ENCODE peak calls at places on chromosomes 6 and 20, in eight cellular contexts. One of them, this sample, is unnamed.

GRCh38 chr6:35624341-35625070 is 64.2 kb downstream of the FKBP5 start:
- DNase-seq in fibroblast of pulmonary artery: peak; percentile 36
- DNase-seq in right cardiac atrium: no peak
- DNase-seq in tibial artery: no peak
- DNase-seq in astrocyte of the spinal cord: no peak
- DNase-seq in BJ: no peak
- DNase-seq in brain microvascular endothelial cell: no peak
- DNase-seq in MM.1S: peak; percentile 24
- DNase-seq in this sample: no peak

GRCh38 chr6:16766043-16766521 is 4.8 kb upstream of the ATXN1 start:
- DNase-seq in fibroblast of pulmonary artery: peak; percentile 73
- DNase-seq in right cardiac atrium: no peak
- DNase-seq in tibial artery: no peak
- DNase-seq in astrocyte of the spinal cord: peak; percentile 89
- DNase-seq in BJ: peak; percentile 97
- DNase-seq in brain microvascular endothelial cell: peak; percentile 95
- DNase-seq in MM.1S: peak; percentile 66
- DNase-seq in this sample: peak; percentile 51

GRCh38 chr6:101439790-101440189 is 46.3 kb downstream of the GRIK2 start:
- DNase-seq in fibroblast of pulmonary artery: no peak
- DNase-seq in right cardiac atrium: no peak
- DNase-seq in tibial artery: no peak
- DNase-seq in astrocyte of the spinal cord: peak; percentile 9
- DNase-seq in BJ: no peak
- DNase-seq in brain microvascular endothelial cell: no peak
- DNase-seq in MM.1S: no peak
- DNase-seq in this sample: no peak

GRCh38 chr6:8085053-8085511 is 17.3 kb downstream of the EEF1E1 start:
- DNase-seq in fibroblast of pulmonary artery: peak; percentile 94
- DNase-seq in right cardiac atrium: peak; percentile 33
- DNase-seq in tibial artery: peak; percentile 51
- DNase-seq in astrocyte of the spinal cord: peak; percentile 93
- DNase-seq in BJ: peak; percentile 71
- DNase-seq in brain microvascular endothelial cell: peak; percentile 96
- DNase-seq in MM.1S: no peak
- DNase-seq in this sample: peak; percentile 78

GRCh38 chr20:25389858-25390537 is 637 bp downstream of the ABHD12 start:
- DNase-seq in fibroblast of pulmonary artery: no peak
- DNase-seq in right cardiac atrium: peak; percentile 45
- DNase-seq in tibial artery: no peak
- DNase-seq in astrocyte of the spinal cord: no peak
- DNase-seq in BJ: no peak
- DNase-seq in brain microvascular endothelial cell: no peak
- DNase-seq in MM.1S: peak; percentile 40
- DNase-seq in this sample: no peak

GRCh38 chr6:66731310-66731709 is 1024.3 kb upstream of the EYS start:
- DNase-seq in fibroblast of pulmonary artery: no peak
- DNase-seq in right cardiac atrium: no peak
- DNase-seq in tibial artery: no peak
- DNase-seq in astrocyte of the spinal cord: peak; percentile 7
- DNase-seq in BJ: no peak
- DNase-seq in brain microvascular endothelial cell: no peak
- DNase-seq in MM.1S: no peak
- DNase-seq in this sample: no peak

GRCh38 chr20:9981834-9982233 is 53.0 kb upstream of the ANKEF1 start:
- DNase-seq in fibroblast of pulmonary artery: peak; percentile 16
- DNase-seq in right cardiac atrium: no peak
- DNase-seq in tibial artery: no peak
- DNase-seq in astrocyte of the spinal cord: no peak
- DNase-seq in BJ: no peak
- DNase-seq in brain microvascular endothelial cell: no peak
- DNase-seq in MM.1S: no peak
- DNase-seq in this sample: no peak

GRCh38 chr20:37414133-37414532 is 68.2 kb downstream of the SRC start:
- DNase-seq in fibroblast of pulmonary artery: no peak
- DNase-seq in right cardiac atrium: no peak
- DNase-seq in tibial artery: no peak
- DNase-seq in astrocyte of the spinal cord: no peak
- DNase-seq in BJ: no peak
- DNase-seq in brain microvascular endothelial cell: no peak
- DNase-seq in MM.1S: no peak
- DNase-seq in this sample: no peak

GRCh38 chr6:75418233-75418632 is 75.4 kb downstream of the FILIP1 start:
- DNase-seq in fibroblast of pulmonary artery: peak; percentile 50
- DNase-seq in right cardiac atrium: no peak
- DNase-seq in tibial artery: no peak
- DNase-seq in astrocyte of the spinal cord: no peak
- DNase-seq in BJ: no peak
- DNase-seq in brain microvascular endothelial cell: no peak
- DNase-seq in MM.1S: no peak
- DNase-seq in this sample: no peak

GRCh38 chr6:160030103-160030502 is 61.2 kb downstream of the IGF2R start:
- DNase-seq in fibroblast of pulmonary artery: peak; percentile 96
- DNase-seq in right cardiac atrium: peak; percentile 91
- DNase-seq in tibial artery: peak; percentile 71
- DNase-seq in astrocyte of the spinal cord: peak; percentile 97
- DNase-seq in BJ: peak; percentile 86
- DNase-seq in brain microvascular endothelial cell: peak; percentile 95
- DNase-seq in MM.1S: no peak
- DNase-seq in this sample: peak; percentile 86

GRCh38 chr6:85641916-85642773 is 541 bp downstream of the SYNCRIP start:
- DNase-seq in fibroblast of pulmonary artery: peak; percentile 51
- DNase-seq in right cardiac atrium: peak; percentile 63
- DNase-seq in tibial artery: peak; percentile 69
- DNase-seq in astrocyte of the spinal cord: peak; percentile 37
- DNase-seq in BJ: no peak
- DNase-seq in brain microvascular endothelial cell: peak; percentile 19
- DNase-seq in MM.1S: peak; percentile 37
- DNase-seq in this sample: no peak

GRCh38 chr6:148491638-148492210 is 149.1 kb downstream of the SASH1 start:
- DNase-seq in fibroblast of pulmonary artery: no peak
- DNase-seq in right cardiac atrium: no peak
- DNase-seq in tibial artery: no peak
- DNase-seq in astrocyte of the spinal cord: peak; percentile 45
- DNase-seq in BJ: no peak
- DNase-seq in brain microvascular endothelial cell: peak; percentile 62
- DNase-seq in MM.1S: no peak
- DNase-seq in this sample: no peak

GRCh38 chr6:9553002-9553401 is 861.9 kb downstream of the TFAP2A start:
- DNase-seq in fibroblast of pulmonary artery: no peak
- DNase-seq in right cardiac atrium: no peak
- DNase-seq in tibial artery: no peak
- DNase-seq in astrocyte of the spinal cord: no peak
- DNase-seq in BJ: no peak
- DNase-seq in brain microvascular endothelial cell: no peak
- DNase-seq in MM.1S: no peak
- DNase-seq in this sample: no peak

DNA sequence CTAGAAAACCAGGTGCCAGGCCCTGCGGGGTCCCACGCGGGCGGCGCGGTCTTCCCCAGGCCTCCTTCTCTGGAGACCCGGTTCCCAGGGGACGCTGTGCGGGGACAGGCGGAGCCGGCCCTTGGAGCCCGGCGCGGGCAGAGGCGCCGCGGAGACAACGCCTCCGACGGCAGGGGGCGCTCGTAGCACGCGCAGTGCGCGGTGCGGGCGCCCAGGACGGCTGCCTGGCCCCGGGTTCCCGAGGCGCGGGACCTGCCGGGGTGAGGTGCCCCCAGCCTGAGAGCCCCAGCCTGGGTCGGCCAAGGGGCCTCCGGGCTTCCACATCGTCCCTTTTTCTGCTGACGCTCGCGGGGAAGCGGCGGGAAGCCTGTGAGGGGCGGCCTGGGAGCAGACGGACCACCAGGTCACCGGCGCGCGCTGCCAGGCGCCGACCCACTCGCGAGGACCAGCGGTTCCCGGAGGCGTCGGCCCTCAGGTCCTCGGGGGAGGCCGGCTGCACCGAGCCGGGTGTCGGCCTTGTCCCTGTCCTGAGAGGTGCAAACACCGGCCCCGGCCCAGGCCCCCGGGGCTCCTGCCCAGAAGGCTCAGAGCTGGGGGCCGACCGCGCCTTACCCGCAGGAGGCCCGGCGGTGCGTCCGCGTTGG is 5.2 kb upstream of the FOXC1 start:
- DNase-seq in fibroblast of pulmonary artery: peak; percentile 48
- DNase-seq in right cardiac atrium: peak; percentile 78
- DNase-seq in tibial artery: peak; percentile 57
- DNase-seq in astrocyte of the spinal cord: peak; percentile 33
- DNase-seq in BJ: no peak
- DNase-seq in brain microvascular endothelial cell: no peak
- DNase-seq in MM.1S: peak; percentile 40
- DNase-seq in this sample: no peak
- H3K4me3 ChIP-seq in fibroblast of pulmonary artery: peak overlapping the region; percentile 45
- H3K4me3 ChIP-seq in right cardiac atrium: peak overlapping the region; percentile 37
- H3K4me3 ChIP-seq in tibial artery: peak overlapping the region; percentile 91
- H3K4me3 ChIP-seq in astrocyte of the spinal cord: peak overlapping the region; percentile 18
- H3K4me3 ChIP-seq in BJ: peak overlapping the region; percentile 42
- H3K4me3 ChIP-seq in brain microvascular endothelial cell: peak overlapping the region; percentile 29
- H3K4me3 ChIP-seq in MM.1S: peak overlapping the region; percentile 40
- H3K4me3 ChIP-seq in this sample: peak overlapping the region; percentile 48

DNA sequence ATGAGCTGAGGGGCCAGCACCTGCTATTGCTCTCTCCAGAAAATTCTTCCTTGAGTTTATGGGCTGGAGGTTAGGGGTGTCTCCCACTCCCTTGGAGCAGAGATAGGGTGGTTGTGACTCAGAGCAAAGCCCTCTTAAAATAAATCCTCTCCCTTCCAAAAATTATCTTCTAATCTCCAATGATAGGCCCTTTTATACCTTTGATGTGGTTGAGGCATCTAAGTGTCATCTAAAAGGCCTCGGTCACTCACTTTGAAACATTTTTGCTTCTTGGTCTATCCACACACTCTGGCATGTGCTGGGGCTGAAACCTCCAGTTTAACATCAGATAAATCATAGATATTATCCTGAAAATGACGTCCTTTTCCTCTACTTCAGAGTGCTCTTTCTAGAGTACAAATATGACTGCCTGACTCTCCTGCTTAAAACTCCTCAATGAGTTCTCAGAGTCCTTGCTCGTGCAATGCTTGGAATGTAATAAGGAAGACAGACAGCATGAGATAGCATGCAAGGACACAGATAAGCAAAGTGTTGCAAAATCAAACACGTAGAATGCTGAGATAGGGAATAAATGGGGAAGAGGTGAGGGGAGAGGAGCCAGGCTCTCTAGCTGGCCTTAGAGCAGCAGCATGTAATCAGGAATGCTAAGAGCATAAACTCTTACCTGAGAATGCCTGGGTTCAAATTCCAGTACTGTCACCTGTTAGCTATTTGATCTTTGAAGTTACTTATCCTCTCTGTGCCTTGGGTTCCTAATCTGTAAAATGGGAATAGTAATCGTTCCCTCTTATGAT is 374.1 kb upstream of the CITED2 start:
- DNase-seq in fibroblast of pulmonary artery: peak; percentile 87
- DNase-seq in right cardiac atrium: no peak
- DNase-seq in tibial artery: no peak
- DNase-seq in astrocyte of the spinal cord: no peak
- DNase-seq in BJ: no peak
- DNase-seq in brain microvascular endothelial cell: peak; percentile 79
- DNase-seq in MM.1S: no peak
- DNase-seq in this sample: no peak
- H3K4me3 ChIP-seq in fibroblast of pulmonary artery: no peak overlapping the region
- H3K4me3 ChIP-seq in right cardiac atrium: no peak overlapping the region
- H3K4me3 ChIP-seq in tibial artery: no peak overlapping the region
- H3K4me3 ChIP-seq in astrocyte of the spinal cord: no peak overlapping the region
- H3K4me3 ChIP-seq in BJ: no peak overlapping the region
- H3K4me3 ChIP-seq in brain microvascular endothelial cell: no peak overlapping the region
- H3K4me3 ChIP-seq in MM.1S: no peak overlapping the region
- H3K4me3 ChIP-seq in this sample: no peak overlapping the region

DNA sequence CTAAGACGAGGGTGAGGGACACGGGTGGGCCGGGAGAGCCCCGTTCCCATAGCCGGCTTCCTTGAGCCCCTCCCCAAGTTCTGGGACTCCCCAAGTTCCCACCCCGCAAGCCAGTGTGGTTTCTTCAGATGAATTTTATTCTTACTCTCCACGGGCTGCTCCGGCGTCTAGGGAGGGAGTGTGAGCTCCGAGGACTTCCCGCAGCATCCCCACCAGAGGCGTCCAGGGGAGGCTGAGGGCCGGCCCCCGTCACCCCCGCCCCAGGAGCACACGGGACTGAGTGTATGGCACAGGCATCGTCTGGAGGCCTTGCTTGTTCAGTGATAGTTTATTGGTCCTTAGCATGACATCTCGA is 10.0 kb upstream of the SLC4A11 start:
- DNase-seq in fibroblast of pulmonary artery: no peak
- DNase-seq in right cardiac atrium: no peak
- DNase-seq in tibial artery: no peak
- DNase-seq in astrocyte of the spinal cord: no peak
- DNase-seq in BJ: no peak
- DNase-seq in brain microvascular endothelial cell: no peak
- DNase-seq in MM.1S: no peak
- DNase-seq in this sample: no peak
- H3K4me3 ChIP-seq in fibroblast of pulmonary artery: peak overlapping the region; percentile 24
- H3K4me3 ChIP-seq in right cardiac atrium: no peak overlapping the region
- H3K4me3 ChIP-seq in tibial artery: peak overlapping the region; percentile 5
- H3K4me3 ChIP-seq in astrocyte of the spinal cord: peak overlapping the region; percentile 20
- H3K4me3 ChIP-seq in BJ: peak overlapping the region; percentile 7
- H3K4me3 ChIP-seq in brain microvascular endothelial cell: peak overlapping the region; percentile 32
- H3K4me3 ChIP-seq in MM.1S: peak overlapping the region; percentile 6
- H3K4me3 ChIP-seq in this sample: peak overlapping the region; percentile 12

GRCh38 chr6:24909281-24910216 is 26.2 kb downstream of the RIPOR2 start:
- DNase-seq in fibroblast of pulmonary artery: no peak
- DNase-seq in right cardiac atrium: no peak
- DNase-seq in tibial artery: no peak
- DNase-seq in astrocyte of the spinal cord: no peak
- DNase-seq in BJ: no peak
- DNase-seq in brain microvascular endothelial cell: no peak
- DNase-seq in MM.1S: no peak
- DNase-seq in this sample: no peak

GRCh38 chr6:24907959-24908358 is 27.8 kb downstream of the RIPOR2 start:
- DNase-seq in fibroblast of pulmonary artery: no peak
- DNase-seq in right cardiac atrium: no peak
- DNase-seq in tibial artery: no peak
- DNase-seq in astrocyte of the spinal cord: no peak
- DNase-seq in BJ: no peak
- DNase-seq in brain microvascular endothelial cell: no peak
- DNase-seq in MM.1S: no peak
- DNase-seq in this sample: no peak

GRCh38 chr6:24910331-24910849 is 25.4 kb downstream of the RIPOR2 start:
- DNase-seq in fibroblast of pulmonary artery: no peak
- DNase-seq in right cardiac atrium: peak; percentile 18
- DNase-seq in tibial artery: no peak
- DNase-seq in astrocyte of the spinal cord: no peak
- DNase-seq in BJ: no peak
- DNase-seq in brain microvascular endothelial cell: no peak
- DNase-seq in MM.1S: no peak
- DNase-seq in this sample: no peak

GRCh38 chr6:24906314-24906713 is 29.4 kb downstream of the RIPOR2 start:
- DNase-seq in fibroblast of pulmonary artery: no peak
- DNase-seq in right cardiac atrium: no peak
- DNase-seq in tibial artery: no peak
- DNase-seq in astrocyte of the spinal cord: no peak
- DNase-seq in BJ: no peak
- DNase-seq in brain microvascular endothelial cell: no peak
- DNase-seq in MM.1S: no peak
- DNase-seq in this sample: no peak

DNA sequence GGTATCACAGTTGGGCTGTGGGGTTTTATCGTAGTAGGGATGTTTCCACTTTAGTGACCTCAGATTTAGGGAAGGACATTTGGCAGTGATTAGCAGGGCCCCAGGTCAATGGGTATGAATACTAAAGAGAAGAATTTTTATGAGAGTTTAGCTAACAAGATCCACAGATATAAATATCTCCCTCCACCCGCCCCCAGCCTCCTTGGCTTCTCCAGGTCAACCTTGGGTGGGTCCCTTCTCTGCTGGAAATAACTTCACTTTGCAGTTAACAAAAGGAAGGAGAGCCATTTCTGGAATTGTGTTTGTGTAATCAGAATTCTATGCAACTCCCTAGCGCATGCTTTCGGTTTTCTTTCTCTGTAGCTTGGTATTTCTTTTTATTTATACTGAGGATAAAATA is 27.2 kb downstream of the RIPOR2 start:
- DNase-seq in fibroblast of pulmonary artery: no peak
- DNase-seq in right cardiac atrium: no peak
- DNase-seq in tibial artery: no peak
- DNase-seq in astrocyte of the spinal cord: no peak
- DNase-seq in BJ: peak; percentile 86
- DNase-seq in brain microvascular endothelial cell: no peak
- DNase-seq in MM.1S: no peak
- DNase-seq in this sample: no peak
- H3K4me3 ChIP-seq in fibroblast of pulmonary artery: no peak overlapping the region
- H3K4me3 ChIP-seq in right cardiac atrium: no peak overlapping the region
- H3K4me3 ChIP-seq in tibial artery: no peak overlapping the region
- H3K4me3 ChIP-seq in astrocyte of the spinal cord: no peak overlapping the region
- H3K4me3 ChIP-seq in BJ: peak overlapping the region; percentile 77
- H3K4me3 ChIP-seq in brain microvascular endothelial cell: no peak overlapping the region
- H3K4me3 ChIP-seq in MM.1S: no peak overlapping the region
- H3K4me3 ChIP-seq in this sample: no peak overlapping the region